ENCODE peak calls at places on chromosomes 16 and 17, in five cellular contexts. F is upper lobe of right lung, R is pancreas, T is cardiac fibroblast, Y is AG10803. G is an unnamed sample.

GRCh38 chr17:30091166-30091670 is 25.4 kb upstream of the NSRP1 start:
- DNase-seq in F (no peak), R (no peak), T (peak), Y (no peak), G (no peak)

GRCh38 chr17:35930211-35931065 is at the start of gene RDM1:
- DNase-seq in F (peak), R (peak), T (peak), Y (peak), G (peak)

GRCh38 chr17:48051706-48052486 is 3.7 kb downstream of the NFE2L1 start:
- DNase-seq in F (no peak), R (no peak), T (peak), Y (peak), G (peak)

GRCh38 chr17:32755045-32755805 is 121.7 kb downstream of the MYO1D start:
- DNase-seq in F (no peak), R (no peak), T (peak), Y (peak), G (peak)

GRCh38 chr17:17403899-17404576 is 72.8 kb upstream of the MED9 start:
- DNase-seq in F (peak), R (no peak), T (no peak), Y (no peak), G (no peak)

GRCh38 chr16:68230176-68230571 is 5.8 kb downstream of the ESRP2 start:
- DNase-seq in F (peak), R (no peak), T (no peak), Y (no peak), G (no peak)

GRCh38 chr16:11407047-11407982 is 62.1 kb downstream of the RMI2 start:
- DNase-seq in F (no peak), R (peak), T (peak), Y (peak), G (peak)

GRCh38 chr17:7837375-7838290 is 3.6 kb downstream of the KDM6B start:
- DNase-seq in F (no peak), R (no peak), T (peak), Y (no peak), G (no peak)

GRCh38 chr16:17784073-17784472 is 313.3 kb upstream of the XYLT1 start:
- DNase-seq in F (no peak), R (no peak), T (no peak), Y (peak), G (peak)

GRCh38 chr16:14015948-14016347 is 55.2 kb upstream of the MRTFB start:
- DNase-seq in F (no peak), R (no peak), T (peak), Y (peak), G (peak)

GRCh38 chr17:78086740-78087139 is 41.8 kb downstream of the TMC6 start:
- DNase-seq in F (no peak), R (no peak), T (no peak), Y (no peak), G (no peak)

GRCh38 chr16:85372627-85373372 is 240.3 kb upstream of the GSE1 start:
- DNase-seq in F (no peak), R (peak), T (peak), Y (peak), G (peak)

GRCh38 chr17:68314916-68315535 is 23.7 kb downstream of the ARSG start:
- DNase-seq in F (no peak), R (no peak), T (peak), Y (no peak), G (no peak)

GRCh38 chr16:28597692-28598261 is 927 bp upstream of the SULT1A2 start:
- DNase-seq in F (peak), R (no peak), T (peak), Y (no peak), G (no peak)

GRCh38 chr17:76740329-76741118 is 2.6 kb downstream of the MFSD11 start:
- DNase-seq in F (no peak), R (no peak), T (peak), Y (no peak), G (peak)

GRCh38 chr16:12568438-12568837 is 235.2 kb downstream of the CPPED1 start:
- DNase-seq in F (no peak), R (no peak), T (no peak), Y (no peak), G (no peak)

GRCh38 chr16:23729503-23730424 is 16.7 kb upstream of the ERN2 start:
- DNase-seq in F (no peak), R (no peak), T (peak), Y (peak), G (peak)

GRCh38 chr16:56673916-56674315 is 4.3 kb downstream of the MT1H start:
- DNase-seq in F (no peak), R (peak), T (peak), Y (no peak), G (peak)

GRCh38 chr17:36829676-36830075 is 107.6 kb upstream of the LHX1 start:
- DNase-seq in F (no peak), R (no peak), T (no peak), Y (no peak), G (peak)

GRCh38 chr16:81485824-81486554 is 41.4 kb downstream of the CMIP start:
- DNase-seq in F (no peak), R (no peak), T (peak), Y (peak), G (peak)

GRCh38 chr17:41284546-41284945 is 9.0 kb downstream of the KRTAP9-7 start:
- DNase-seq in F (no peak), R (no peak), T (no peak), Y (peak), G (no peak)

GRCh38 chr17:78278139-78278741 is 46.8 kb downstream of the TMEM235 start:
- DNase-seq in F (no peak), R (no peak), T (no peak), Y (no peak), G (no peak)

GRCh38 chr16:14056970-14057369 is 14.1 kb upstream of the MRTFB start:
- DNase-seq in F (no peak), R (no peak), T (peak), Y (peak), G (peak)

GRCh38 chr16:14669776-14670175 is 24.3 kb downstream of the PLA2G10 start:
- DNase-seq in F (peak), R (peak), T (no peak), Y (no peak), G (no peak)

GRCh38 chr17:79078476-79079190 is 4.0 kb downstream of the ENGASE start:
- DNase-seq in F (peak), R (no peak), T (no peak), Y (no peak), G (no peak)

GRCh38 chr17:80475949-80476876 is at the start of gene NPTX1:
- DNase-seq in F (no peak), R (no peak), T (no peak), Y (no peak), G (no peak)

GRCh38 chr17:71926746-71927398 is 193.9 kb upstream of the SOX9 start:
- DNase-seq in F (no peak), R (no peak), T (no peak), Y (peak), G (peak)

GRCh38 chr17:73952136-73952497 is 251.4 kb upstream of the RPL38 start:
- DNase-seq in F (no peak), R (no peak), T (no peak), Y (no peak), G (no peak)

GRCh38 chr17:17504341-17505140 is 8.3 kb upstream of the RASD1 start:
- DNase-seq in F (peak), R (no peak), T (no peak), Y (no peak), G (no peak)

GRCh38 chr16:228917-229730 is at the start of gene LUC7L:
- DNase-seq in F (peak), R (peak), T (peak), Y (peak), G (peak)

GRCh38 chr17:61383689-61384201 is 15.9 kb upstream of the TBX2 start:
- DNase-seq in F (no peak), R (no peak), T (no peak), Y (peak), G (peak)

GRCh38 chr16:47316686-47317085 is 144.2 kb downstream of the ITFG1 start:
- DNase-seq in F (no peak), R (no peak), T (no peak), Y (no peak), G (no peak)

GRCh38 chr16:50491516-50491915 is 56.7 kb upstream of the NKD1 start:
- DNase-seq in F (no peak), R (no peak), T (no peak), Y (no peak), G (no peak)

GRCh38 chr16:25311039-25311438 is 53.4 kb upstream of the ZKSCAN2 start:
- DNase-seq in F (no peak), R (no peak), T (no peak), Y (no peak), G (no peak)

GRCh38 chr16:25317732-25318316 is 60.2 kb upstream of the ZKSCAN2 start:
- DNase-seq in F (no peak), R (no peak), T (no peak), Y (no peak), G (no peak)

DNA sequence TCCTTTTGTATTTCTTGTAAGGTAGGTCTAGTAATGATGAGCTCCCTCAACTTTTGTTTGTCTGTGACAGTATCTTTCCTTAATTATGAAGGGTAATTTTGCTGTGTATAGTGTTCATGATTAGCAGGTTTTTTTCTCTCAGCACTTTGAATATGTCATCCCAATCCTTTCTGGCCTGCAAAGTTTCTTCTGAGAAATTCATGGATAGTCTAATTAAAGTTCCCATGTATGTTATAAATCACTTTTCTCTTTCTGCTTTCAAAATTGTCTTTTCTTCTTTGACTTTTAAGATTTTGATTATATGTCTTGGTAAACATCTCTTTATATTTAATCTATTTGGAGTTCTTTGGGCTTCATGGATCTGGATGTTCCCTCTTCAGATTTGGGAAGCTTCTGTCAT is 54.3 kb upstream of the ZKSCAN2 start:
- DNase-seq in F (no peak), R (no peak), T (no peak), Y (no peak), G (no peak)
- H3K4me3 ChIP-seq in F (no peak), R (no peak), T (no peak), Y (no peak), G (no peak)

GRCh38 chr16:5058476-5058875 is 7.3 kb downstream of the C16orf89 start:
- DNase-seq in F (no peak), R (no peak), T (peak), Y (no peak), G (no peak)
- TF ChIP-seq CTCF in F (no peak), R (no peak), T (peak), Y (peak), G (no peak)

GRCh38 chr16:71565812-71566700 is 10.8 kb downstream of the TAT start:
- DNase-seq in F (no peak), R (no peak), T (no peak), Y (no peak), G (no peak)
- H3K4me3 ChIP-seq in F (peak), R (no peak), T (no peak), Y (no peak), G (no peak)

DNA sequence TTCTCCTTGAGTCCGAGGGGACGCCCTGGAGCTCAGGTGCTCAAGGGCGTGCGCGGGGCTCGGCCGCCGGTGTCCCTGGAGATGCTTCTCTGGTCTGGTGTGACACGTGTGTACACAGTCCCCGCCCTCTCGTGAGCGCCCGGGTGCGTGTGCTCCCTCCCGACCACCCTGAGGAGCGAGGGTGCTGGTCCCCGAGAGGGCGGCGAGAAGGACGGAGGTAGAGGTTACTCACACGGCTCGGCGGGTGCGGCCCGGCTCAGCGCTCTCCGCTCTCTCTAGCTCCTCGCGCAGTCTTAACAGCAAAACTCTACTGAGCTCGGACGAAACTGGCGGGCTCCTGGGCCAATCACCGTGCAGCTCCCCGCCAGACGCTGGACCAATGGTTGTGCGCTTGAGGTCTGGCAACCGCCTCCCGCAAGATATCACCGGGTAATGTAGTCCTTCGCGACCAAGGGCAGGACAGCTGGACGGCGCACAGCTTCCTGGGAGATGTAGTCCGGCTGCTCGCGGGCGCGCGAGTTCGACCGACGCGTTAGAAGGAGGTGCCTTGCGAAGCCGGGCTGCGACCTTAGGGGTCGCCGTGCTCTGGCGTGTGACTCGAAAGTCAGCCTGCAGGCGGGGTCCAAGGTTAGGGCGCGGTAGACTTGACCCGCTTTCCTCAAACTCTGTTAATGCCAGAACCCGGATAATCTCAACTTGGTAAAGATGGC is at the start of gene SLC25A19:
- DNase-seq in F (peak), R (peak), T (peak), Y (peak), G (peak)
- TF ChIP-seq CTCF in F (peak), R (no peak), T (no peak), Y (peak), G (no peak)

DNA sequence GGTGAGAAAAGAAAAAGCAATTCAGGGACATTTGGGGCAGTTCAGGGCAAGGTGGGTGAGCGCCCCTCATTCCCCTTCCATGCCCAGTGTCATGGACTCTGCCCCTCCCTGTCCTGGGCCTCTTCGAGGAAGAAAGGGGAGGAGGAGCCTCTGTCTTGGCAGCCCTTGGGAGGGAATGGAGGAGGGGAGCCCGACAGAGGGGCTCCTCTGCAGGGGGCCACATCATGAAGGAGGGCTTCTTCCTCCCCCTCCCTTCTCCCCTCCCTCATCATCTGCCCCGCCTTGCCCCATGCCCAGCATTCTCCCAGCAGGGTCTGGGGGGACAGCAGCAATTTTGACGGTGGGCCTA is 33.2 kb upstream of the TAC4 start:
- DNase-seq in F (no peak), R (no peak), T (no peak), Y (no peak), G (no peak)
- H3K4me3 ChIP-seq in F (no peak), R (no peak), T (no peak), Y (no peak), G (no peak)

GRCh38 chr17:82177276-82177675 is 35.4 kb downstream of the CCDC57 start:
- DNase-seq in F (no peak), R (no peak), T (no peak), Y (no peak), G (no peak)

GRCh38 chr17:82175951-82176350 is 36.7 kb downstream of the CCDC57 start:
- DNase-seq in F (no peak), R (no peak), T (no peak), Y (no peak), G (no peak)

GRCh38 chr17:82179412-82179811 is 33.2 kb downstream of the CCDC57 start:
- DNase-seq in F (no peak), R (no peak), T (no peak), Y (no peak), G (no peak)

GRCh38 chr17:82178499-82179290 is 33.9 kb downstream of the CCDC57 start:
- DNase-seq in F (no peak), R (no peak), T (no peak), Y (no peak), G (no peak)

GRCh38 chr17:82177761-82178498 is 34.7 kb downstream of the CCDC57 start:
- DNase-seq in F (no peak), R (no peak), T (no peak), Y (no peak), G (no peak)
- TF ChIP-seq CTCF in F (no peak), R (no peak), T (no peak), Y (no peak), G (no peak)

DNA sequence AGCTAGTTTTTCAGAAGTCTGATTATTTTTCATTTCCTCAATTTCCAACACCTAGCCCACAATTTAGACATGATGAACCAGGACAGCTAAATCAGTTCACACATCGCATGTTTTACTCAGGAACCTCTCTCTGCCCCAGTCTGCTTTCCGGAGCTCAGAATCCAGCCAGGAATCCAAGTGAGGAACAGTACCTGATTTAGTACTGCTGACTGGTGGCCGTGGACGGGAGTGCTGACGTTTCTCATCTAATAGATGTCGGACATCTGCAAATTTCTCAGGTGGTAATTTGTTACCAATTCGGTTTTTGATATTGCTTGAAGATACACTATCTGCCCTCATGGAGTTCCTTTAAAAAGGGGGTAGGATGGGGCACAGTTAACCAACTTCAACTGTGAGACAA is 14.9 kb upstream of the ITGAE start:
- DNase-seq in F (no peak), R (no peak), T (no peak), Y (no peak), G (no peak)
- H3K4me3 ChIP-seq in F (no peak), R (no peak), T (no peak), Y (no peak), G (no peak)